ENCODE peak calls at places on chromosomes 7 and 10, in five cellular contexts. F is fibroblast of lung, D is GM23248, S is PC-3, K is K562. G is an unnamed sample.

GRCh38 chr10:127405221-127405620 is 143.9 kb upstream of the NPS start:
- DNase-seq in S (no peak), K (no peak), F (peak; percentile 59), D (peak; percentile 61), G (no peak)

GRCh38 chr10:130511801-130512200 is 375.6 kb downstream of the GLRX3 start:
- DNase-seq in S (no peak), D (no peak), F (no peak), K (no peak), G (no peak)

GRCh38 chr7:25886387-25887240 is 265.4 kb upstream of the NFE2L3 start:
- DNase-seq in S (no peak), D (no peak), K (no peak), F (no peak), G (no peak)

GRCh38 chr7:47083476-47084250 is 498.2 kb downstream of the TNS3 start:
- DNase-seq in S (no peak), F (no peak), D (no peak), K (no peak), G (no peak)

GRCh38 chr10:103915794-103916193 is 2.2 kb downstream of the STN1 start:
- DNase-seq in F (peak; percentile 29), D (no peak), S (peak; percentile 22), K (no peak), G (no peak)

GRCh38 chr7:19690736-19691135 is 18.1 kb downstream of the POLR1F start:
- DNase-seq in D (no peak), S (no peak), F (peak; percentile 6), K (no peak), G (no peak)

GRCh38 chr7:79434867-79435266 is 18.6 kb downstream of the MAGI2 start:
- DNase-seq in K (no peak), S (no peak), F (no peak), D (no peak), G (no peak)

GRCh38 chr10:12791728-12792127 is 209.8 kb downstream of the CCDC3 start:
- DNase-seq in D (no peak), F (no peak), K (no peak), S (no peak), G (no peak)

GRCh38 chr10:43056568-43057011 is 20.3 kb upstream of the RET start:
- DNase-seq in D (no peak), S (no peak), F (no peak), K (no peak), G (no peak)

GRCh38 chr7:130276796-130277762 is 10.4 kb downstream of the CPA2 start:
- DNase-seq in F (peak; percentile 88), D (peak; percentile 83), S (peak; percentile 40), K (no peak), G (no peak)

GRCh38 chr7:40428421-40428820 is 293.6 kb downstream of the SUGCT start:
- DNase-seq in F (no peak), K (no peak), S (no peak), D (no peak), G (no peak)

GRCh38 chr7:68321076-68321639 is 1277.1 kb upstream of the AUTS2 start:
- DNase-seq in S (peak; percentile 11), K (no peak), D (no peak), F (peak; percentile 33), G (peak; percentile 6)

GRCh38 chr7:111743244-111743852 is 181.1 kb upstream of the IMMP2L start:
- DNase-seq in K (no peak), S (no peak), D (no peak), F (no peak), G (no peak)

GRCh38 chr7:128705891-128706333 is 33.2 kb upstream of the CALU start:
- DNase-seq in D (peak; percentile 62), S (peak; percentile 23), F (peak; percentile 15), K (peak; percentile 45), G (no peak)

GRCh38 chr7:343227-343822 is 53.4 kb downstream of the FOXL3 start:
- DNase-seq in K (peak; percentile 71), S (no peak), D (no peak), F (no peak), G (no peak)

GRCh38 chr10:78541528-78542470 is 508.1 kb downstream of the RPS24 start:
- DNase-seq in S (no peak), K (no peak), F (peak; percentile 68), D (peak; percentile 45), G (no peak)

GRCh38 chr10:61994404-61995031 is 93.0 kb downstream of the ARID5B start:
- DNase-seq in D (no peak), F (no peak), S (no peak), K (no peak), G (no peak)

GRCh38 chr7:24576171-24577052 is 3.2 kb downstream of the PALS2 start:
- DNase-seq in S (peak; percentile 75), D (peak; percentile 81), K (peak; percentile 28), F (peak; percentile 74), G (peak; percentile 68)

GRCh38 chr7:132590162-132590561 is 13.9 kb upstream of the PLXNA4 start:
- DNase-seq in D (no peak), S (peak; percentile 6), F (peak; percentile 69), K (no peak), G (no peak)

GRCh38 chr10:61903184-61903990 is 1.9 kb downstream of the ARID5B start:
- DNase-seq in F (peak; percentile 79), D (peak; percentile 66), K (peak; percentile 73), S (peak; percentile 78), G (peak; percentile 51)

GRCh38 chr7:92797284-92797683 is 39.1 kb downstream of the CDK6 start:
- DNase-seq in D (peak; percentile 29), S (no peak), F (peak; percentile 83), K (no peak), G (no peak)

DNA sequence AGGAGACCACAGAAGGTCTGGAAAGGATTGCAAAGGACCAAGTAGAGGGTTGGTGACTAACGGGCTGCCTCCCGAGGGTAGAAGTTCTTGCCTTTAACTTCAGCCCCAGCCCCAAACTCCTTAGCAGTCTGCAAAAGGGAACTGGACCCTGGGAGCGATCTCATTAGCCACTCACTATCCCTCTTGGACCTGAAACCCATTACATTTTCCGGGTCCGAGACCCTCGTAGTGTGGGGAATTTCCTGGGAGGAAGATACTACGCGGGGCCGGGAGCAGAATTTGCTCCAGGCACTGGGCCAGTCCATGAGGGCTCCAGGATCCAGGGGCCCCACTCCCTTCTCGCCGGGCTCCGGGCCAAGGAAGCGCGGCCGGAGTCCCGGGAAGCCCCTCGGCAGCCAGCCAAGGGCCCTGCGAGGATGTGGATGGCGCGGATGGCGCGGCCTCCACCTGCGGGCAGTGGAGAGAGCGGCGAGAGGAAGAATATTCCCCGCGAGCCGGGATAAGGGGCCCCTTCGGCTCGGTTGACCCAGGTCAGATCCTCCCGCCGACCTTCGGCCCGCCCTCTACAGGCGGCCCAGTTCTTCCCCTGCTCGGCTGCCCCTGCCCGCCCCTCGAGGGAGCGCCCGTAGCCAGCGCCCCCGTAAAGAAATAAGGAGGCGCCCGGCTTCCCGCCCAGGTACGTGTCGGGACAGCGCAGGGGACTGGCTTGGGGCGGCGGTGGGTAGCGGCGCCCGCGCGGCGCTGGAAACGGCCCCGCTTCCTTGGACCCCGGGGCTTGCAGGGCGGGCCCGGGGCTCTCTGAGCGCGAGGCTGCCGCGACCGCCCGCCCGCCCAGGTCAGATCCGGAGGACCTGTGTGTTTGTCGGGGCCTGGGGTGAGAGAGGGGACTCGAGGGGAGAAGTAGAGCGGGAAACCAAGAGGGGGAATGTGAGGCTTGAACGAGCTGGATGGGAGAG is at the start of gene MYO3A:
- DNase-seq in F (no peak), S (no peak), D (no peak), K (no peak), G (no peak)
- TF ChIP-seq EZH2 in F (no peak), S (no peak), D (no peak), K (no peak), G (no peak)

GRCh38 chr10:23199768-23200511 is 7.8 kb downstream of the PTF1A start:
- DNase-seq in F (no peak), S (no peak), K (no peak), D (no peak), G (no peak)

GRCh38 chr10:23197416-23197861 is 5.3 kb downstream of the PTF1A start:
- DNase-seq in K (no peak), S (no peak), F (no peak), D (no peak), G (no peak)

GRCh38 chr10:23198610-23198939 is 6.5 kb downstream of the PTF1A start:
- DNase-seq in S (no peak), K (no peak), F (no peak), D (no peak), G (no peak)

GRCh38 chr10:23200586-23200985 is 8.5 kb downstream of the PTF1A start:
- DNase-seq in F (no peak), K (no peak), S (no peak), D (no peak), G (no peak)

GRCh38 chr10:23198940-23199767 is 7.0 kb downstream of the PTF1A start:
- DNase-seq in F (peak; percentile 3), S (no peak), K (no peak), D (no peak), G (no peak)
- TF ChIP-seq EZH2 in F (no peak), S (no peak), K (no peak), D (no peak), G (no peak)

GRCh38 chr7:103990991-103991390 is 1.5 kb upstream of the RELN start:
- DNase-seq in D (peak; percentile 8), K (no peak), S (no peak), F (no peak), G (no peak)

GRCh38 chr7:103988468-103989199 is 824 bp downstream of the RELN start:
- DNase-seq in F (peak; percentile 2), S (no peak), K (no peak), D (peak; percentile 14), G (no peak)

GRCh38 chr7:103991406-103991805 is 1.9 kb upstream of the RELN start:
- DNase-seq in K (no peak), F (no peak), S (no peak), D (no peak), G (no peak)

GRCh38 chr7:103989200-103989784 is at the start of gene RELN:
- DNase-seq in S (no peak), K (peak; percentile 92), D (peak; percentile 53), F (peak; percentile 49), G (no peak)

GRCh38 chr7:103989785-103990775 is 622 bp upstream of the RELN start:
- DNase-seq in F (peak; percentile 30), D (peak; percentile 54), S (peak; percentile 11), K (peak; percentile 72), G (no peak)
- TF ChIP-seq EZH2 in F (peak; percentile 56), D (peak; percentile 68), S (peak; percentile 74), K (no peak), G (no peak)

GRCh38 chr7:152924238-152924637 is 164.7 kb downstream of the ACTR3B start:
- DNase-seq in D (no peak), K (no peak), S (no peak), F (no peak), G (no peak)

GRCh38 chr7:152922318-152923081 is 162.9 kb downstream of the ACTR3B start:
- DNase-seq in K (no peak), D (no peak), F (no peak), S (no peak), G (no peak)

GRCh38 chr7:152924826-152925411 is 165.4 kb downstream of the ACTR3B start:
- DNase-seq in F (no peak), D (no peak), S (no peak), K (no peak), G (no peak)

GRCh38 chr7:152923711-152924110 is 164.2 kb downstream of the ACTR3B start:
- DNase-seq in K (no peak), F (no peak), D (no peak), S (no peak), G (no peak)

GRCh38 chr7:152925412-152926147 is 166.0 kb downstream of the ACTR3B start:
- DNase-seq in S (no peak), D (no peak), F (no peak), K (no peak), G (no peak)
- TF ChIP-seq EZH2 in S (no peak), D (no peak), F (no peak), K (no peak), G (no peak)

G was measured in PC-9.